ENCODE peak calls at places on chromosome 19, in eight cellular contexts. S is body of pancreas; F is stimulated activated CD4-positive, alpha-beta T cell treated with anti-CD3 and anti-CD28 coated beads, Interleukin-15, amount 100 ng/mL, for 48 hours; H is NCI-H345; X is activated CD4-positive, alpha-beta T cell treated with anti-CD3 and anti-CD28 coated beads, Interleukin-2, amount 10 ng/mL, durations not matched to agents 24 days and 14 days; U is NCI-H774; E is T follicular helper cell; P is activated CD8-positive, alpha-beta memory T cell treated with anti-CD3 and anti-CD28 coated beads for 1 hour. J is an unnamed sample.

GRCh38 chr19:22935151-22935550 is 67.8 kb downstream of the ZNF728 start:
- DNase-seq in S (no peak), F (no peak), H (no peak), X (no peak), U (no peak), E (no peak), P (no peak), J (no peak)

GRCh38 chr19:33392341-33393285 is 19.1 kb downstream of the CEBPG start:
- DNase-seq in S (peak), F (no peak), H (peak), X (no peak), U (no peak), E (no peak), P (no peak), J (no peak)

GRCh38 chr19:53311044-53311443 is 22.5 kb upstream of the ZNF845 start:
- DNase-seq in S (no peak), F (no peak), H (no peak), X (peak), U (no peak), E (no peak), P (no peak), J (no peak)

GRCh38 chr19:7681336-7682174 is 922 bp downstream of the TRAPPC5 start:
- DNase-seq in S (peak), F (peak), H (no peak), X (peak), U (no peak), E (peak), P (peak), J (peak)

GRCh38 chr19:39474139-39474620 is 6.5 kb upstream of the TIMM50 start:
- DNase-seq in S (peak), F (peak), H (peak), X (peak), U (peak), E (peak), P (peak), J (no peak)

GRCh38 chr19:38319421-38320258 is at the start of gene KCNK6:
- DNase-seq in S (peak), F (no peak), H (peak), X (peak), U (no peak), E (no peak), P (no peak), J (no peak)

GRCh38 chr19:35908977-35909683 is 1.0 kb upstream of the TYROBP start:
- DNase-seq in S (peak), F (no peak), H (no peak), X (no peak), U (no peak), E (no peak), P (no peak), J (no peak)

GRCh38 chr19:36139473-36140288 is at the start of gene CAPNS1:
- DNase-seq in S (peak), F (peak), H (peak), X (peak), U (peak), E (peak), P (peak), J (peak)

GRCh38 chr19:49988007-49988406 is 27.0 kb upstream of the SIGLEC11 start:
- DNase-seq in S (no peak), F (no peak), H (no peak), X (no peak), U (no peak), E (no peak), P (no peak), J (no peak)

GRCh38 chr19:45451181-45451849 is 16.5 kb upstream of the FOSB start:
- DNase-seq in S (peak), F (no peak), H (no peak), X (peak), U (no peak), E (peak), P (no peak), J (peak)

GRCh38 chr19:21328885-21329605 is at the start of gene ZNF708:
- DNase-seq in S (peak), F (peak), H (peak), X (peak), U (peak), E (peak), P (peak), J (peak)

GRCh38 chr19:38800577-38801347 is 11.8 kb downstream of the LGALS7B start:
- DNase-seq in S (no peak), F (no peak), H (no peak), X (no peak), U (no peak), E (no peak), P (no peak), J (no peak)